ENCODE peak calls at places on chromosomes 16 and 17, in four cellular contexts. L, V, Z and D are unnamed samples.

GRCh38 chr16:27154573-27155521 is 48.5 kb upstream of the KDM8 start:
- DNase-seq in L (peak; percentile 21), V (peak; percentile 51), Z (peak; percentile 1), D (peak; percentile 74)

GRCh38 chr17:16463341-16464000 is 28.5 kb downstream of the LRRC75A start:
- DNase-seq in L (no peak), V (peak; percentile 62), Z (peak; percentile 75), D (peak; percentile 50)

GRCh38 chr16:24430937-24431760 is 108.2 kb upstream of the RBBP6 start:
- DNase-seq in L (no peak), V (no peak), Z (no peak), D (no peak)

GRCh38 chr17:39622380-39623006 is 4.3 kb upstream of the PPP1R1B start:
- DNase-seq in L (no peak), V (no peak), Z (no peak), D (peak; percentile 71)

GRCh38 chr17:66960623-66961022 is 3.9 kb upstream of the CACNG4 start:
- DNase-seq in L (no peak), V (no peak), Z (no peak), D (no peak)

GRCh38 chr16:74999683-75000480 is 1.1 kb downstream of the ZNRF1 start:
- DNase-seq in L (peak; percentile 38), V (peak; percentile 41), Z (peak; percentile 63), D (peak; percentile 70)

GRCh38 chr16:75745242-75745641 is 19.0 kb upstream of the CPHXL start:
- DNase-seq in L (no peak), V (no peak), Z (no peak), D (no peak)

GRCh38 chr16:86202760-86203426 is 303.9 kb downstream of the IRF8 start:
- DNase-seq in L (no peak), V (no peak), Z (no peak), D (no peak)

GRCh38 chr16:66521951-66522771 is 27.8 kb downstream of the TK2 start:
- DNase-seq in L (peak; percentile 90), V (no peak), Z (no peak), D (peak; percentile 89)